ENCODE peak calls at places on chromosome 17, in eight cellular contexts. N is GM12865, K is AG09319, C is left ventricle myocardium inferior, F is WTC11, U is GM23338, Z is fibroblast of mammary gland, L is Calu3. M is an unnamed sample.

GRCh38 chr17:58148609-58149008 is 425 bp downstream of the OR4D1 start:
- DNase-seq in N (no peak), K (no peak), C (no peak), F (no peak), U (no peak), Z (no peak), L (no peak), M (no peak)

GRCh38 chr17:16477255-16477654 is 14.7 kb downstream of the LRRC75A start:
- DNase-seq in N (no peak), K (peak; percentile 47), C (peak; percentile 37), F (no peak), U (no peak), Z (peak; percentile 91), L (no peak), M (peak; percentile 71)

GRCh38 chr17:31562447-31562846 is 171.0 kb downstream of the RAB11FIP4 start:
- DNase-seq in N (no peak), K (no peak), C (no peak), F (no peak), U (no peak), Z (no peak), L (no peak), M (no peak)

GRCh38 chr17:58667934-58668597 is 23.8 kb downstream of the TEX14 start:
- DNase-seq in N (no peak), K (no peak), C (no peak), F (no peak), U (no peak), Z (peak; percentile 31), L (no peak), M (no peak)

GRCh38 chr17:21098934-21099687 is 27.7 kb upstream of the DHRS7B start:
- DNase-seq in N (peak; percentile 93), K (peak; percentile 12), C (peak; percentile 32), F (peak; percentile 81), U (peak; percentile 99), Z (peak; percentile 83), L (peak; percentile 73), M (peak; percentile 24)

GRCh38 chr17:13306310-13306962 is 288.6 kb upstream of the ELAC2 start:
- DNase-seq in N (peak; percentile 32), K (peak; percentile 25), C (no peak), F (peak; percentile 18), U (peak; percentile 83), Z (peak; percentile 96), L (no peak), M (peak; percentile 62)

GRCh38 chr17:78108726-78109488 is 19.6 kb downstream of the TMC6 start:
- DNase-seq in N (no peak), K (no peak), C (peak; percentile 23), F (no peak), U (no peak), Z (no peak), L (no peak), M (no peak)

GRCh38 chr17:56149266-56150036 is 3.8 kb upstream of the ANKFN1 start:
- DNase-seq in N (no peak), K (no peak), C (no peak), F (no peak), U (no peak), Z (no peak), L (no peak), M (no peak)

GRCh38 chr17:42675984-42676423 is 790 bp downstream of the PLEKHH3 start:
- DNase-seq in N (peak; percentile 32), K (no peak), C (peak; percentile 67), F (peak; percentile 49), U (peak; percentile 48), Z (peak; percentile 31), L (peak; percentile 84), M (no peak)

GRCh38 chr17:75530837-75531723 is 5.6 kb downstream of the LLGL2 start:
- DNase-seq in N (no peak), K (no peak), C (no peak), F (no peak), U (no peak), Z (no peak), L (no peak), M (no peak)

GRCh38 chr17:2421315-2422147 is 20.7 kb upstream of the MNT start:
- DNase-seq in N (no peak), K (no peak), C (no peak), F (peak; percentile 41), U (peak; percentile 63), Z (peak; percentile 33), L (no peak), M (no peak)

GRCh38 chr17:6035801-6036394 is 34.3 kb upstream of the WSCD1 start:
- DNase-seq in N (no peak), K (no peak), C (no peak), F (no peak), U (no peak), Z (no peak), L (no peak), M (no peak)

GRCh38 chr17:3590231-3590630 is 19.0 kb downstream of the TRPV1 start:
- DNase-seq in N (no peak), K (no peak), C (no peak), F (no peak), U (no peak), Z (no peak), L (no peak), M (no peak)

GRCh38 chr17:5198472-5198871 is 6.8 kb upstream of the ZNF594 start:
- DNase-seq in N (peak; percentile 74), K (no peak), C (no peak), F (no peak), U (no peak), Z (no peak), L (no peak), M (no peak)

GRCh38 chr17:77196251-77196650 is 55.5 kb downstream of the SEC14L1 start:
- DNase-seq in N (no peak), K (no peak), C (no peak), F (no peak), U (no peak), Z (no peak), L (no peak), M (no peak)

GRCh38 chr17:57823469-57824401 is 26.1 kb downstream of the MRPS23 start:
- DNase-seq in N (no peak), K (no peak), C (no peak), F (no peak), U (no peak), Z (peak; percentile 60), L (no peak), M (no peak)

GRCh38 chr17:75539969-75540729 is 14.7 kb downstream of the LLGL2 start:
- DNase-seq in N (no peak), K (no peak), C (no peak), F (no peak), U (no peak), Z (no peak), L (no peak), M (no peak)

GRCh38 chr17:5837055-5837491 is 233.1 kb upstream of the WSCD1 start:
- DNase-seq in N (no peak), K (no peak), C (no peak), F (no peak), U (no peak), Z (peak; percentile 53), L (peak; percentile 32), M (peak; percentile 40)

GRCh38 chr17:2459917-2460271 is 51.8 kb downstream of the METTL16 start:
- DNase-seq in N (peak; percentile 20), K (no peak), C (no peak), F (no peak), U (no peak), Z (no peak), L (no peak), M (no peak)

GRCh38 chr17:49254066-49254465 is 23.5 kb upstream of the PHOSPHO1 start:
- DNase-seq in N (no peak), K (no peak), C (no peak), F (no peak), U (no peak), Z (no peak), L (no peak), M (no peak)
- TF ChIP-seq CTCF in N (no peak), K (no peak), C (no peak), F (no peak), U (peak; percentile 25), Z (no peak), L (no peak), M (no peak)

DNA sequence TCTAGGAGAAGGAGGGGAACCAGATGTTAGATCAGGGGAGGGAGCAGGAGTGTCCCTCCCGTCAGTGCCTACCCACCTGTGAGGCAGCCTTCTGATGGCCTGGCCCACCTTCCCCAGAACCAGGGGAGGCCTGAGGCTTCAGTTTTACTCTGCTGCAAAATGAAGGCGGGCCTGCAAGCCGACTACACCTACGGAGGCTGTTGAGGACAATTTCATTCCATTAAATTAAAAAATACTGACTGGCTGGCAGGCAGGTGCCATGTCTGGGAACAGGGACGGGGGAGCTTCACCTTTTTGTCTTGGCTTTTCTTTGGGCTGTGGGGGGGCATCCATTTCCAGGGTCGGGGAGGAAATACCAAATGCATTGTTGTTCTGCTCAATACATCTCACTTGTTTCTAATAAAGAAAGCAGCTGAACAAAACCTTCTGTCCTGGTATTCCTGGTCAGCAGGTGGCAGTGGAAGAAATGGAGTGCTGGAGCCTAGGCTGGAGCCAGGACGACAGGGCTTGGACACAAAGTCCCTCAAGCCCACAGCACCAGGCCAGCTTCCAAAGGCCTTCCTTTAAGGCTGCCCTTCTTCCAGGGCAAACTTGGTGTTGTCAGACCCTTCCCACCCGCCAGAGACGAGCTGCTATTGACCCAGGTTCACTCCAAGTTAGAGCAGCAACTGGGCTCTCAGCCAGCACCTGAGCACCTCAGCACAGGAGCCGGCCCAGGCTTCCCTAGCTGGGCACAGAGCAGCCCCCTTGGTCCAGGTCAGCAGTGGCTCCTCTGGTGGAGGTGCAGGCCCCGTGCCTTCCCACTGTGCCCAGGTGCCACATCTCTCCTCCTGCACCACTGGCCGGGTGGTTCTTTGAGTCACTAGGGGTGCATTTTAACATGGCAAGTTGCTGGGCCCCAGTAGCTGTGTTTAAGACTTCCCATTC is 23.5 kb downstream of the PLCD3 start:
- DNase-seq in N (no peak), K (no peak), C (no peak), F (no peak), U (no peak), Z (no peak), L (no peak), M (no peak)
- TF ChIP-seq CTCF in N (no peak), K (no peak), C (peak; percentile 35), F (no peak), U (no peak), Z (no peak), L (no peak), M (no peak)

GRCh38 chr17:63537991-63538692 is 12.1 kb upstream of the DCAF7 start:
- DNase-seq in N (no peak), K (no peak), C (no peak), F (peak; percentile 56), U (peak; percentile 67), Z (no peak), L (no peak), M (no peak)
- TF ChIP-seq CTCF in N (no peak), K (no peak), C (no peak), F (no peak), U (no peak), Z (no peak), L (no peak), M (no peak)

DNA sequence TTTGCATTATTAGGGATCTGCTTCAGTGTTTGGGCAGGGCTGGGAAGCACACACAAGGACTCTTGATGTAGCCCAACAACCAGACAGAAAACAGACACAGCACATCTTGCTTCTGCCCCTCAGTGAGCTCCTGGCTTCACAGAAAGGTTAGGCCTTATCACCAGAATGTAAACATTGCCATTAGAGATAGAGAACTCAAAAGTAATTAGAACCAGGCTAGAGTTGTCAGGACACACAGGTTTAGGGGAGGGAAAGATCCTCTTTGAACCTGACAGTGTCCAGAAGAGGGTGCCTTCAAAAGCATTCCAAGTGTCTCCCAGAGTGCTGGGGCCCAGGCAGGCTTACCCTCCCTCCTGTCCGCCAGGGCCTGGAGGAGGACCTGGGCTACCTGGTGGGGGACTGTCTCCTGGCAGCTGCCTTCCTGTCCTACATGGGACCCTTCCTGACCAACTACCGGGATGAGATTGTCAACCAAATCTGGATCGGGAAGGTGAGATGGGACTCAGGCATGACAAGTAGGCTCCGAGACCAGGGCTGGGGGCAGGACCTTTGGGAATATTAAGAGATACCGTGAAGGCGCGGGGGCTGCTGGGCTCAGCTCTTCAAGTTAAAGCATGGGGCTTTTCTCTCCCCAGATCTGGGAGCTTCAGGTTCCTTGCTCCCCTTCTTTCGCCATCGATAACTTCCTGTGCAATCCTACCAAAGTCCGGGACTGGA is 16.9 kb upstream of the KDM6B start:
- DNase-seq in N (no peak), K (no peak), C (no peak), F (no peak), U (no peak), Z (no peak), L (no peak), M (no peak)
- TF ChIP-seq CTCF in N (no peak), K (no peak), C (no peak), F (no peak), U (no peak), Z (no peak), L (no peak), M (no peak)